ENCODE peak calls at places on chromosomes 13 and 19, in nine cellular contexts. One of them, this sample, is unnamed.
A peak's percentile ranks its signal among the peaks of the same experiment; 100 is the strongest.

GRCh38 chr13:39603424-39603947 is 493 bp upstream of the LHFPL6 start:
- DNase-seq in IMR-90: peak; percentile 24
- DNase-seq in ascending aorta: no peak
- DNase-seq in HepG2: no peak
- DNase-seq in aorta: peak; percentile 51
- DNase-seq in GM23248: peak; percentile 70
- DNase-seq in fibroblast of lung: peak; percentile 23
- DNase-seq in cardiac muscle cell: peak; percentile 48
- DNase-seq in left ventricle myocardium inferior: no peak
- DNase-seq in this sample: no peak

GRCh38 chr19:33416307-33417215 is 43.1 kb downstream of the CEBPG start:
- DNase-seq in IMR-90: peak; percentile 68
- DNase-seq in ascending aorta: no peak
- DNase-seq in HepG2: peak; percentile 44
- DNase-seq in aorta: no peak
- DNase-seq in GM23248: peak; percentile 71
- DNase-seq in fibroblast of lung: peak; percentile 63
- DNase-seq in cardiac muscle cell: peak; percentile 80
- DNase-seq in left ventricle myocardium inferior: peak; percentile 44
- DNase-seq in this sample: no peak

GRCh38 chr13:25881946-25882574 is 169.8 kb downstream of the SHISA2 start:
- DNase-seq in IMR-90: no peak
- DNase-seq in ascending aorta: no peak
- DNase-seq in HepG2: no peak
- DNase-seq in aorta: no peak
- DNase-seq in GM23248: no peak
- DNase-seq in fibroblast of lung: peak; percentile 57
- DNase-seq in cardiac muscle cell: no peak
- DNase-seq in left ventricle myocardium inferior: no peak
- DNase-seq in this sample: no peak

GRCh38 chr19:54792814-54793213 is 10.6 kb upstream of the KIR2DL4 start:
- DNase-seq in IMR-90: no peak
- DNase-seq in ascending aorta: no peak
- DNase-seq in HepG2: no peak
- DNase-seq in aorta: no peak
- DNase-seq in GM23248: no peak
- DNase-seq in fibroblast of lung: no peak
- DNase-seq in cardiac muscle cell: no peak
- DNase-seq in left ventricle myocardium inferior: no peak
- DNase-seq in this sample: no peak

GRCh38 chr19:27393591-27393990 is 1819.4 kb downstream of the UQCRFS1 start:
- DNase-seq in IMR-90: no peak
- DNase-seq in ascending aorta: no peak
- DNase-seq in HepG2: no peak
- DNase-seq in aorta: no peak
- DNase-seq in GM23248: no peak
- DNase-seq in fibroblast of lung: no peak
- DNase-seq in cardiac muscle cell: no peak
- DNase-seq in left ventricle myocardium inferior: no peak
- DNase-seq in this sample: no peak

GRCh38 chr13:26985285-26985878 is 186.2 kb downstream of the USP12 start:
- DNase-seq in IMR-90: peak; percentile 80
- DNase-seq in ascending aorta: no peak
- DNase-seq in HepG2: peak; percentile 74
- DNase-seq in aorta: no peak
- DNase-seq in GM23248: peak; percentile 86
- DNase-seq in fibroblast of lung: peak; percentile 89
- DNase-seq in cardiac muscle cell: peak; percentile 79
- DNase-seq in left ventricle myocardium inferior: no peak
- DNase-seq in this sample: peak; percentile 54

GRCh38 chr13:87128006-87128405 is 543.2 kb upstream of the SLITRK5 start:
- DNase-seq in IMR-90: peak; percentile 24
- DNase-seq in ascending aorta: no peak
- DNase-seq in HepG2: no peak
- DNase-seq in aorta: no peak
- DNase-seq in GM23248: peak; percentile 80
- DNase-seq in fibroblast of lung: peak; percentile 57
- DNase-seq in cardiac muscle cell: no peak
- DNase-seq in left ventricle myocardium inferior: no peak
- DNase-seq in this sample: no peak

GRCh38 chr19:18366027-18366435 is 19.9 kb upstream of the GDF15 start:
- DNase-seq in IMR-90: no peak
- DNase-seq in ascending aorta: no peak
- DNase-seq in HepG2: no peak
- DNase-seq in aorta: no peak
- DNase-seq in GM23248: peak; percentile 24
- DNase-seq in fibroblast of lung: no peak
- DNase-seq in cardiac muscle cell: no peak
- DNase-seq in left ventricle myocardium inferior: no peak
- DNase-seq in this sample: no peak

GRCh38 chr19:9674669-9675357 is at the start of gene ZNF562:
- DNase-seq in IMR-90: peak; percentile 86
- DNase-seq in ascending aorta: peak; percentile 31
- DNase-seq in HepG2: peak; percentile 80
- DNase-seq in aorta: peak; percentile 94
- DNase-seq in GM23248: peak; percentile 93
- DNase-seq in fibroblast of lung: peak; percentile 91
- DNase-seq in cardiac muscle cell: peak; percentile 92
- DNase-seq in left ventricle myocardium inferior: peak; percentile 90
- DNase-seq in this sample: peak; percentile 55

GRCh38 chr19:9671654-9672053 is 3.2 kb downstream of the ZNF562 start:
- DNase-seq in IMR-90: no peak
- DNase-seq in ascending aorta: no peak
- DNase-seq in HepG2: no peak
- DNase-seq in aorta: no peak
- DNase-seq in GM23248: no peak
- DNase-seq in fibroblast of lung: no peak
- DNase-seq in cardiac muscle cell: no peak
- DNase-seq in left ventricle myocardium inferior: no peak
- DNase-seq in this sample: no peak

GRCh38 chr19:9673912-9674668 is 810 bp downstream of the ZNF562 start:
- DNase-seq in IMR-90: peak; percentile 5
- DNase-seq in ascending aorta: no peak
- DNase-seq in HepG2: peak; percentile 15
- DNase-seq in aorta: no peak
- DNase-seq in GM23248: peak; percentile 34
- DNase-seq in fibroblast of lung: no peak
- DNase-seq in cardiac muscle cell: no peak
- DNase-seq in left ventricle myocardium inferior: no peak
- DNase-seq in this sample: no peak

GRCh38 chr19:9668544-9668943 is 6.4 kb downstream of the ZNF562 start:
- DNase-seq in IMR-90: no peak
- DNase-seq in ascending aorta: no peak
- DNase-seq in HepG2: no peak
- DNase-seq in aorta: no peak
- DNase-seq in GM23248: no peak
- DNase-seq in fibroblast of lung: no peak
- DNase-seq in cardiac muscle cell: no peak
- DNase-seq in left ventricle myocardium inferior: no peak
- DNase-seq in this sample: no peak

DNA sequence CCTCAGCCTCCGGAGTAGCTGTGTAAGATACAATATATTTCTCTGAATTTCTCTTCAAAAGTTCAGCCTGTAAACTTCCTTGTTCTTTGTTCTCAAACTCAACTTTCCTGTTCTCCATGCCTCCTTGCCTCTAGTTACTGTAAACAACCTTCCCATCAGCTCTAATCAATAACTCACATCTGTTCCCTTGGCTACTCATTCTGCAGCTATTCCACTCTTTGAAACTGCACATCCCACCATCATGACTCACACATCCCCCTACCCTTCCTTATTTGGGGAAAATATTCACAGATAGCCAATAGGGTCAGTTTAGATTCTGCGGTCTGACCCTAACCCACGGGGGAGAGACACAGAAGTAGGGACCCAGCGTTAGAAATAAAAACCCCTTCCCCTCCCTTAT is 2.0 kb downstream of the ZNF562 start:
- DNase-seq in IMR-90: no peak
- DNase-seq in ascending aorta: no peak
- DNase-seq in HepG2: peak; percentile 14
- DNase-seq in aorta: no peak
- DNase-seq in GM23248: no peak
- DNase-seq in fibroblast of lung: no peak
- DNase-seq in cardiac muscle cell: no peak
- DNase-seq in left ventricle myocardium inferior: no peak
- DNase-seq in this sample: no peak
- H3K9me3 ChIP-seq in IMR-90: peaks cover 24% of the 10 kb centered on the region
- H3K9me3 ChIP-seq in ascending aorta: peaks cover 18% of the 10 kb centered on the region
- H3K9me3 ChIP-seq in HepG2: no peaks in the 10 kb centered on the region
- H3K9me3 ChIP-seq in aorta: peaks cover 2% of the 10 kb centered on the region
- H3K9me3 ChIP-seq in GM23248: peaks cover 7% of the 10 kb centered on the region
- H3K9me3 ChIP-seq in fibroblast of lung: peaks cover 1% of the 10 kb centered on the region
- H3K9me3 ChIP-seq in cardiac muscle cell: no peaks in the 10 kb centered on the region
- H3K9me3 ChIP-seq in left ventricle myocardium inferior: peaks cover 51% of the 10 kb centered on the region
- H3K9me3 ChIP-seq in this sample: peaks cover 44% of the 10 kb centered on the region

DNA sequence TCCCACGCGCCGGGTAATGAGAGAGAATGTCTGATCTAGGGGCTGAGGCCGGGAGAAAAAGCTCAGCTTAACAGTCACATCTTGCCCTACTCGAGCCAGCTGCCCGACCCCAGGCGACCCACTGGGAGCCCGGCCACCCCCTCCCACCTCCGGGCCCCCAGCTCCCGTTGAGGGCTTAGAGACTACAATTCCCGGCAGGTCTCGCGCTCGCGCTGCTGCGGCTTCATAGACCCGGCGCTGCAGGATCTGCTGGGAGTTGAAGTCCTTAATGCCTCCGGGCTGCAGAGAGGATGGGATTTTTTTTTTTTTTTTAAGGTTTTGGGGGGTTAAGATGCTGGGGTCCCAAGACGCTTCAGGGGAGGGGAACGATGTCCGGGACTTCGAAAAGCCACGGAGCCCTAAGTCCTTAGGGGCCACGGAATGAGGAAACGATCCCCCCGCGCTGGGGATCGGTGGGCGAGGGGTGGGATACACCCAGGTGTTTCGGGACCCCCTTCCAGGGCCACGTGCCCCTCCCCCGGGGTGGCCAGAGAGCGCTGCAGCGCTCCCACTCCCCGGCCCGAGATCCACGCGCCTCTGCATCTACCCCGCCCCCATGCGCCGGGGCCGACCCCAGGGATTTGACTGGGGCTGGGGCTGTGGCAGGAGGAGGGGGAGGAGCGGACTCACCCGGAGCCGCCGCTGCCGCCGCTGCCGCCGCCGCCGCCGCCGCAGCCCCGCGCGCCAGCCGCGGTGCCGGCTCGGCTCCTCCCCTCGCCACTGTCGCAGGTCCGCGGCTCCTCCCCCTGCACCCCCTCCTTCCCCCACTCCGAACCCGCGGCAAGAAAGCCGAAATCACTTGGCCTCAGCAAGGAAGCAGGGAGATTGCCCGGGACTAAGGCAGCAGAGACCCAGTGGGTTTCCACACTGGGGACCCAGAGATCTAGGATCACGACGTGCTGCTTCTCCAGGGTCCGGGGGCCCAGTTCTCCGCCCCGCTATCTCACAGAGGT is at the start of gene SYT3:
- DNase-seq in IMR-90: peak; percentile 27
- DNase-seq in ascending aorta: no peak
- DNase-seq in HepG2: no peak
- DNase-seq in aorta: no peak
- DNase-seq in GM23248: peak; percentile 72
- DNase-seq in fibroblast of lung: peak; percentile 19
- DNase-seq in cardiac muscle cell: peak; percentile 80
- DNase-seq in left ventricle myocardium inferior: peak; percentile 36
- DNase-seq in this sample: no peak
- H3K4me3 ChIP-seq in IMR-90: peak within 1 kb of the TSS; percentile 38
- H3K4me3 ChIP-seq in ascending aorta: peak within 1 kb of the TSS; percentile 61
- H3K4me3 ChIP-seq in HepG2: no peak within 1 kb of the TSS
- H3K4me3 ChIP-seq in aorta: no peak within 1 kb of the TSS
- H3K4me3 ChIP-seq in GM23248: peak within 1 kb of the TSS; percentile 43
- H3K4me3 ChIP-seq in fibroblast of lung: peak within 1 kb of the TSS; percentile 53
- H3K4me3 ChIP-seq in cardiac muscle cell: peak within 1 kb of the TSS; percentile 98
- H3K4me3 ChIP-seq in left ventricle myocardium inferior: peak within 1 kb of the TSS; percentile 70
- H3K4me3 ChIP-seq in this sample: peak within 1 kb of the TSS; percentile 50

GRCh38 chr19:3149526-3150505 is 14.0 kb downstream of the GNA15 start:
- DNase-seq in IMR-90: no peak
- DNase-seq in ascending aorta: no peak
- DNase-seq in HepG2: no peak
- DNase-seq in aorta: peak; percentile 48
- DNase-seq in GM23248: no peak
- DNase-seq in fibroblast of lung: no peak
- DNase-seq in cardiac muscle cell: no peak
- DNase-seq in left ventricle myocardium inferior: no peak
- DNase-seq in this sample: no peak

GRCh38 chr19:3153286-3154230 is 17.7 kb downstream of the GNA15 start:
- DNase-seq in IMR-90: no peak
- DNase-seq in ascending aorta: no peak
- DNase-seq in HepG2: no peak
- DNase-seq in aorta: no peak
- DNase-seq in GM23248: no peak
- DNase-seq in fibroblast of lung: no peak
- DNase-seq in cardiac muscle cell: no peak
- DNase-seq in left ventricle myocardium inferior: no peak
- DNase-seq in this sample: no peak

GRCh38 chr19:3150739-3151329 is 15.0 kb downstream of the GNA15 start:
- DNase-seq in IMR-90: no peak
- DNase-seq in ascending aorta: no peak
- DNase-seq in HepG2: no peak
- DNase-seq in aorta: peak; percentile 27
- DNase-seq in GM23248: no peak
- DNase-seq in fibroblast of lung: no peak
- DNase-seq in cardiac muscle cell: no peak
- DNase-seq in left ventricle myocardium inferior: no peak
- DNase-seq in this sample: no peak

GRCh38 chr19:3152431-3152780 is 16.6 kb downstream of the GNA15 start:
- DNase-seq in IMR-90: no peak
- DNase-seq in ascending aorta: no peak
- DNase-seq in HepG2: no peak
- DNase-seq in aorta: peak; percentile 9
- DNase-seq in GM23248: no peak
- DNase-seq in fibroblast of lung: no peak
- DNase-seq in cardiac muscle cell: no peak
- DNase-seq in left ventricle myocardium inferior: no peak
- DNase-seq in this sample: no peak

GRCh38 chr19:3151563-3152430 is 16.0 kb downstream of the GNA15 start:
- DNase-seq in IMR-90: no peak
- DNase-seq in ascending aorta: no peak
- DNase-seq in HepG2: no peak
- DNase-seq in aorta: peak; percentile 41
- DNase-seq in GM23248: peak; percentile 29
- DNase-seq in fibroblast of lung: no peak
- DNase-seq in cardiac muscle cell: no peak
- DNase-seq in left ventricle myocardium inferior: no peak
- DNase-seq in this sample: no peak
- H3K27me3 ChIP-seq in IMR-90: no peaks in the 10 kb centered on the region
- H3K27me3 ChIP-seq in ascending aorta: no peaks in the 10 kb centered on the region
- H3K27me3 ChIP-seq in HepG2: peaks cover 12% of the 10 kb centered on the region
- H3K27me3 ChIP-seq in aorta: no peaks in the 10 kb centered on the region
- H3K27me3 ChIP-seq in GM23248: no peaks in the 10 kb centered on the region
- H3K27me3 ChIP-seq in fibroblast of lung: no peaks in the 10 kb centered on the region
- H3K27me3 ChIP-seq in cardiac muscle cell: no peaks in the 10 kb centered on the region
- H3K27me3 ChIP-seq in left ventricle myocardium inferior: peaks cover 22% of the 10 kb centered on the region
- H3K27me3 ChIP-seq in this sample: no peaks in the 10 kb centered on the region

DNA sequence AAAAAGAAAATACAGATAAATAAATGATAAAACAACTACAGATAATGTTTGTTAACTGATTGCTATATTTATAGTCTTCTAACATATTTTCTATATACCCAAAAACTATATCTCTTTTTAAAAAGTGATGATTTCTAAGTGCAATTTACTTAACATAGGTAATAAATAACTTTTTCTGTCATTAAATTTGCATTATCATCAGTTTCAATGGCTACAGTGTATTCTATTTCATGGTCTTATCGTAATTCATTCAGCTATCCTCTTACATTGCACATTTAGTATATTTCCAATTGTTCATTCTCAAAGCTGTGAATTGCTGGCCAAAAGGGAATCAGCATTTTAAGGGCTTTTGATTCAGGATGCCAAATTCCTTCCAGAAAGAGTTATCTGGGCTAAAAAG is 3.6 kb downstream of the ZNF180 start:
- DNase-seq in IMR-90: no peak
- DNase-seq in ascending aorta: no peak
- DNase-seq in HepG2: no peak
- DNase-seq in aorta: no peak
- DNase-seq in GM23248: no peak
- DNase-seq in fibroblast of lung: no peak
- DNase-seq in cardiac muscle cell: no peak
- DNase-seq in left ventricle myocardium inferior: no peak
- DNase-seq in this sample: no peak
- H3K9me3 ChIP-seq in IMR-90: peaks cover 67% of the 10 kb centered on the region
- H3K9me3 ChIP-seq in ascending aorta: peaks cover 51% of the 10 kb centered on the region
- H3K9me3 ChIP-seq in HepG2: peaks cover 70% of the 10 kb centered on the region
- H3K9me3 ChIP-seq in aorta: peaks cover 30% of the 10 kb centered on the region
- H3K9me3 ChIP-seq in GM23248: no peaks in the 10 kb centered on the region
- H3K9me3 ChIP-seq in fibroblast of lung: peaks cover 2% of the 10 kb centered on the region
- H3K9me3 ChIP-seq in cardiac muscle cell: no peaks in the 10 kb centered on the region
- H3K9me3 ChIP-seq in left ventricle myocardium inferior: peaks cover 75% of the 10 kb centered on the region
- H3K9me3 ChIP-seq in this sample: peaks cover 69% of the 10 kb centered on the region